ENCODE peak calls at places on chromosomes 6 and 20, in seven cellular contexts. F is BJ, R is colonic mucosa, Q is lower lobe of right lung, X is right atrium auricular region, E is AG10803, S is fibroblast of pulmonary artery. H is an unnamed sample.

GRCh38 chr6:12414096-12414675 is 124.0 kb downstream of the EDN1 start:
- DNase-seq in S (no peak), R (no peak), F (no peak), Q (no peak), E (peak; percentile 22), X (no peak), H (no peak)

GRCh38 chr20:17542993-17543412 is 11.8 kb upstream of the BFSP1 start:
- DNase-seq in X (no peak), Q (no peak), S (peak; percentile 86), F (peak; percentile 94), E (peak; percentile 91), R (no peak), H (no peak)

GRCh38 chr6:119586250-119586882 is 236.8 kb upstream of the MAN1A1 start:
- DNase-seq in R (no peak), Q (no peak), F (no peak), X (no peak), E (no peak), S (no peak), H (no peak)

GRCh38 chr6:40550096-40550731 is 37.0 kb downstream of the LRFN2 start:
- DNase-seq in E (peak; percentile 72), X (no peak), Q (no peak), S (peak; percentile 66), F (no peak), R (peak; percentile 65), H (no peak)

GRCh38 chr6:4281341-4282293 is 146.2 kb upstream of the ECI2 start:
- DNase-seq in E (no peak), S (peak; percentile 31), F (no peak), X (no peak), Q (peak; percentile 72), R (peak; percentile 44), H (no peak)

GRCh38 chr20:59559024-59559817 is 45.1 kb upstream of the PHACTR3 start:
- DNase-seq in E (no peak), R (no peak), Q (no peak), X (no peak), F (no peak), S (no peak), H (no peak)

GRCh38 chr6:134936927-134937326 is 13.0 kb downstream of the ALDH8A1 start:
- DNase-seq in E (peak; percentile 92), R (no peak), X (no peak), S (peak; percentile 71), F (peak; percentile 81), Q (no peak), H (no peak)

GRCh38 chr6:34901930-34902329 is 12.9 kb downstream of the ANKS1A start:
- DNase-seq in S (peak; percentile 37), R (no peak), X (no peak), F (no peak), E (peak; percentile 39), Q (no peak), H (no peak)

DNA sequence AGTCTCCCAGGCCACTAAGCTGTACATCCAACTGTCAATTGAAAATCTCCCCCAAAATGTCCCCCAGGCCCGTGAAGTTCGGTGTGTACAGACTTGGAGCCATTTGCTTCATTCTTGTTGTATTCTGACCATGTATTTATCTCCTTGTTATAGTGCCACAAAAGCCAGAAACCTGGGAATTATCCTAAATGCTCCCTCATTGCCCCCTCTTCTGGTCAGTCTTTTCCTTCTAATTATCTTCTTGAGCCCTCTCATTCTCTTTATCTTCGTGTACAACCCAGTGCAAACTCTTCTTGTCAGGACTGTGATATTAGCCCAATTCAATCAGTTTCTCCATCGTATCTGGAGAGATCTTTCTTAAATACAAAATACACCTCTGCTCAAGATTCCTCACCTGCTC is 64.7 kb downstream of the RFX6 start:
- DNase-seq in Q (no peak), E (no peak), F (no peak), R (no peak), X (no peak), S (no peak), H (no peak)
- TF ChIP-seq CTCF in Q (no peak), E (no peak), F (no peak), R (no peak), X (no peak), S (no peak), H (no peak)

DNA sequence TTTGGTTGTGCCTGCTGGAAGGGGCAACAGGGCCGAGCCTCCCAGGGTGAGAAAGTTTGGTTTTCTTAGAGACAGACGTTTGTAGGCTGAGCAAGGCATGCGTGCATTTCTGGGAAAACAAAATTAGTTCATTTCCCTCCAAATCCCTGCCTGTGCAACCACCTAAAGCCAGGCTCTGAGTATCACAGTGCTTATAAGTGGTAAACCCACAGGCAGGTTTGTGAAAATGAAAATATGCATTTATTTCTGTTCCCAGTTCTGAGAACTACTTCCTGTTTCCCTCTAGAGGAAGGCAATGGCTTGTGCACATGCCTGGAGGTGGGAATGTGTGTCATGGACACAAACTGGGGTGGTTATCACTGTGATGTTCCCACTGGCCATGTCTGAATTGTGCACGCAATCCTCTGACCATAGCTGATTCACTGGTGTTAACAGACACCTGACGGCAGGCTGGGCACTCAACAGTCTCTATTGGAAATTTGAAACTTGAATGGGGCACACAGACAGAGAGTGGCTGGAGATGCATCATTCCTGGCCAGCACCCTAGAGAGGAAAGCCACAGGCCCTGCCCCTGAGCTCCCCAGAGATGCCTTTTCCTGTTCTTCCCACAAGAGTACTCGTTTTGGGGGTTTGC is 26.3 kb downstream of the FAM110A start:
- DNase-seq in Q (no peak), F (no peak), R (no peak), E (peak; percentile 15), X (no peak), S (no peak), H (no peak)
- TF ChIP-seq CTCF in Q (no peak), F (peak; percentile 0), R (no peak), E (peak; percentile 25), X (no peak), S (peak; percentile 11), H (no peak)

DNA sequence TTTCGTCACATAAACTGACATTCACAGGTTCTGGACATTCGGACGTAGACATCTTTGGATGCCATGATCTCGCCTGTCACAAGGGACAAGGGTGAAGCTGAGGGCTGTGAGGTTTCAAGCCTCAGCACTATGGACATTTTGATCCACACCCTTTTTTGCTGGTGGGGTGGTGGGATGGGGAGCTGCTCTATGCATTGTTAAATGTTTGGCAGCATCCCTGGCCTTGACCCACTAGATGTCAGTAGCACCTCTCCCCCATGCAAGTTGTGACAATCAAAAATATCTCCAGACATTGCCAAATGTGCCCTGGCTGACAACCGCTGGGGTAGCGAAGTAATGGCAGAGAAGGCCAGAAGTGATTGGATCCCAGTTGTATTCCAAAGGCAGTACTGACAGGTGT is 229.4 kb downstream of the TSHZ2 start:
- DNase-seq in E (no peak), S (no peak), R (no peak), Q (no peak), F (no peak), X (no peak), H (no peak)
- TF ChIP-seq CTCF in E (no peak), S (no peak), R (no peak), Q (no peak), F (no peak), X (no peak), H (no peak)

DNA sequence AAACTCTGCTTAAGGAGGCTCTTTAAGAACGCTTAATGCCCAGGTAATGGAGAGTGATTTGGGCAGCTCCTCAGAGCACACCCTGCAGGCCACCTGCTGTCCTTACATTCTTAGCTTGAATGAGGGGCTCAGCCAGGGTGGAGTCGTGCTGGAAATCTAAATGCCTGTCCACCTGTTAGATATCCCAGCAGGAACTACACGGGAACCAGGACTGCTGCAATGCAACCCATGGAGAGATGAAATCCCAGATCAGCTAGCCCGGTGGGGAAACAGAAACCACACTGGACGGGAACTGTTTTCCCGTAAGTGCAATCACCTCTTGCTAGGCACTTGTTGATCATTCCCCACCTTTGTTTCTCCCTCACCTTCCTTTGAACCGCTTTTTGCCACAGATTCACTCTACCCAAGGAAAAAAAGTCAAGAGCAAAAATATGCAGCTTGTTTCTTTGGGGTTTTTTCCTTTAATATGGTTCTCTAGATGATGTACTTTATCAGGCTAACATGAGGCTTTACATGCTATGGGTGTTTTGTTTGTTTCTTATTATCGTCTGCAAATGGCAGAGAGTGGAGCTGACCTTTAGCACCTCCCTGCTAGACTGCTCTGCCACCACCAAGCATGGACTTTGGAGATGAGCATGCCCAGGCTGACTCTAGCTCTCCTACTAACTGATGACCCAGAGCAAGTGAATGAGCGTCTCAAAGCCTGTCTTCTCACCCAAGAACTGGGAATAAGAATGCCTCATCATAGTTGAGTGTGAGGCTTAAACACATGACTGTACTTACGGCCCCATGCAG is 125.9 kb upstream of the TNFAIP3 start:
- DNase-seq in X (no peak), S (no peak), E (no peak), Q (no peak), R (no peak), F (no peak), H (no peak)
- TF ChIP-seq CTCF in X (no peak), S (no peak), E (no peak), Q (no peak), R (no peak), F (no peak), H (no peak)

GRCh38 chr6:168711049-168711640 is 270.2 kb downstream of the SMOC2 start:
- DNase-seq in Q (no peak), E (no peak), F (no peak), S (no peak), R (no peak), X (no peak), H (peak; percentile 13)
- TF ChIP-seq CTCF in Q (peak; percentile 42), E (peak; percentile 9), F (no peak), S (peak; percentile 38), R (peak; percentile 46), X (peak; percentile 59), H (peak; percentile 55)

GRCh38 chr20:57654363-57654997 is 34.3 kb upstream of the ZBP1 start:
- DNase-seq in R (peak; percentile 61), Q (peak; percentile 49), S (peak; percentile 69), X (peak; percentile 64), E (peak; percentile 46), F (no peak), H (peak; percentile 81)

GRCh38 chr20:57653910-57654309 is 33.7 kb upstream of the ZBP1 start:
- DNase-seq in F (no peak), X (peak; percentile 51), Q (peak; percentile 20), E (no peak), R (peak; percentile 16), S (no peak), H (no peak)

GRCh38 chr20:57651977-57652864 is 32.0 kb upstream of the ZBP1 start:
- DNase-seq in Q (peak; percentile 41), S (no peak), R (peak; percentile 16), F (no peak), X (peak; percentile 54), E (no peak), H (peak; percentile 84)

GRCh38 chr20:57653546-57653900 is 33.3 kb upstream of the ZBP1 start:
- DNase-seq in F (no peak), R (no peak), X (peak; percentile 38), E (no peak), Q (peak; percentile 37), S (no peak), H (peak; percentile 68)

GRCh38 chr20:57652865-57653545 is 32.8 kb upstream of the ZBP1 start:
- DNase-seq in S (no peak), F (no peak), E (no peak), X (peak; percentile 34), Q (peak; percentile 26), R (peak; percentile 16), H (peak; percentile 77)
- TF ChIP-seq CTCF in S (no peak), F (no peak), E (no peak), X (no peak), Q (no peak), R (no peak), H (no peak)